ENCODE peak calls at places on chromosomes 13 and 19, in ten cellular contexts. One of them, this sample, is unnamed.

GRCh38 chr13:84098273-84098672 is 216.0 kb upstream of the SLITRK1 start:
- DNase-seq in uterus: no peak
- DNase-seq in GM12891: no peak
- DNase-seq in tibial nerve: no peak
- DNase-seq in erythroblast: no peak
- DNase-seq in vagina: no peak
- DNase-seq in A549: no peak
- DNase-seq in HCT116: no peak
- DNase-seq in breast epithelium: no peak
- DNase-seq in IMR-90: no peak
- DNase-seq in this sample: no peak

GRCh38 chr13:93045836-93046235 is 180.8 kb upstream of the GPC6 start:
- DNase-seq in uterus: no peak
- DNase-seq in GM12891: no peak
- DNase-seq in tibial nerve: no peak
- DNase-seq in erythroblast: no peak
- DNase-seq in vagina: no peak
- DNase-seq in A549: no peak
- DNase-seq in HCT116: no peak
- DNase-seq in breast epithelium: no peak
- DNase-seq in IMR-90: peak
- DNase-seq in this sample: no peak

GRCh38 chr13:20331949-20332348 is 99.8 kb upstream of the GJB6 start:
- DNase-seq in uterus: no peak
- DNase-seq in GM12891: no peak
- DNase-seq in tibial nerve: no peak
- DNase-seq in erythroblast: no peak
- DNase-seq in vagina: no peak
- DNase-seq in A549: no peak
- DNase-seq in HCT116: no peak
- DNase-seq in breast epithelium: no peak
- DNase-seq in IMR-90: no peak
- DNase-seq in this sample: no peak

GRCh38 chr13:43348397-43348796 is 325.0 kb downstream of the DNAJC15 start:
- DNase-seq in uterus: no peak
- DNase-seq in GM12891: no peak
- DNase-seq in tibial nerve: no peak
- DNase-seq in erythroblast: no peak
- DNase-seq in vagina: no peak
- DNase-seq in A549: peak
- DNase-seq in HCT116: no peak
- DNase-seq in breast epithelium: no peak
- DNase-seq in IMR-90: peak
- DNase-seq in this sample: no peak

GRCh38 chr19:37654118-37654517 is 1.1 kb downstream of the ZFP30 start:
- DNase-seq in uterus: no peak
- DNase-seq in GM12891: no peak
- DNase-seq in tibial nerve: no peak
- DNase-seq in erythroblast: no peak
- DNase-seq in vagina: no peak
- DNase-seq in A549: no peak
- DNase-seq in HCT116: no peak
- DNase-seq in breast epithelium: no peak
- DNase-seq in IMR-90: no peak
- DNase-seq in this sample: no peak

GRCh38 chr13:43309301-43309700 is 285.9 kb downstream of the DNAJC15 start:
- DNase-seq in uterus: no peak
- DNase-seq in GM12891: no peak
- DNase-seq in tibial nerve: no peak
- DNase-seq in erythroblast: no peak
- DNase-seq in vagina: no peak
- DNase-seq in A549: no peak
- DNase-seq in HCT116: no peak
- DNase-seq in breast epithelium: no peak
- DNase-seq in IMR-90: peak
- DNase-seq in this sample: no peak

GRCh38 chr13:50509771-50510441 is 333.6 kb downstream of the DLEU7 start:
- DNase-seq in uterus: no peak
- DNase-seq in GM12891: no peak
- DNase-seq in tibial nerve: no peak
- DNase-seq in erythroblast: no peak
- DNase-seq in vagina: no peak
- DNase-seq in A549: no peak
- DNase-seq in HCT116: no peak
- DNase-seq in breast epithelium: no peak
- DNase-seq in IMR-90: peak
- DNase-seq in this sample: peak

GRCh38 chr19:5041168-5042038 is 72.5 kb downstream of the KDM4B start:
- DNase-seq in uterus: no peak
- DNase-seq in GM12891: no peak
- DNase-seq in tibial nerve: no peak
- DNase-seq in erythroblast: no peak
- DNase-seq in vagina: no peak
- DNase-seq in A549: no peak
- DNase-seq in HCT116: no peak
- DNase-seq in breast epithelium: no peak
- DNase-seq in IMR-90: no peak
- DNase-seq in this sample: no peak

GRCh38 chr19:30530751-30531150 is 158.6 kb downstream of the ZNF536 start:
- DNase-seq in uterus: no peak
- DNase-seq in GM12891: no peak
- DNase-seq in tibial nerve: no peak
- DNase-seq in erythroblast: no peak
- DNase-seq in vagina: no peak
- DNase-seq in A549: no peak
- DNase-seq in HCT116: no peak
- DNase-seq in breast epithelium: no peak
- DNase-seq in IMR-90: no peak
- DNase-seq in this sample: no peak

GRCh38 chr13:35771898-35772297 is 295.4 kb upstream of the MAB21L1 start:
- DNase-seq in uterus: no peak
- DNase-seq in GM12891: no peak
- DNase-seq in tibial nerve: no peak
- DNase-seq in erythroblast: no peak
- DNase-seq in vagina: no peak
- DNase-seq in A549: no peak
- DNase-seq in HCT116: no peak
- DNase-seq in breast epithelium: no peak
- DNase-seq in IMR-90: peak
- DNase-seq in this sample: no peak

GRCh38 chr19:6677924-6678689 is 8.1 kb upstream of the TNFSF14 start:
- DNase-seq in uterus: no peak
- DNase-seq in GM12891: no peak
- DNase-seq in tibial nerve: no peak
- DNase-seq in erythroblast: no peak
- DNase-seq in vagina: no peak
- DNase-seq in A549: peak
- DNase-seq in HCT116: no peak
- DNase-seq in breast epithelium: no peak
- DNase-seq in IMR-90: no peak
- DNase-seq in this sample: no peak

GRCh38 chr13:110340812-110341444 is 33.8 kb downstream of the COL4A2 start:
- DNase-seq in uterus: peak
- DNase-seq in GM12891: no peak
- DNase-seq in tibial nerve: peak
- DNase-seq in erythroblast: no peak
- DNase-seq in vagina: peak
- DNase-seq in A549: no peak
- DNase-seq in HCT116: no peak
- DNase-seq in breast epithelium: no peak
- DNase-seq in IMR-90: peak
- DNase-seq in this sample: no peak
- TF ChIP-seq POLR2A in uterus: no peak
- TF ChIP-seq POLR2A in GM12891: no peak
- TF ChIP-seq POLR2A in tibial nerve: no peak
- TF ChIP-seq POLR2A in erythroblast: no peak
- TF ChIP-seq POLR2A in vagina: no peak
- TF ChIP-seq POLR2A in A549: no peak
- TF ChIP-seq POLR2A in HCT116: no peak
- TF ChIP-seq POLR2A in breast epithelium: no peak
- TF ChIP-seq POLR2A in IMR-90: peak
- TF ChIP-seq POLR2A in this sample: no peak

DNA sequence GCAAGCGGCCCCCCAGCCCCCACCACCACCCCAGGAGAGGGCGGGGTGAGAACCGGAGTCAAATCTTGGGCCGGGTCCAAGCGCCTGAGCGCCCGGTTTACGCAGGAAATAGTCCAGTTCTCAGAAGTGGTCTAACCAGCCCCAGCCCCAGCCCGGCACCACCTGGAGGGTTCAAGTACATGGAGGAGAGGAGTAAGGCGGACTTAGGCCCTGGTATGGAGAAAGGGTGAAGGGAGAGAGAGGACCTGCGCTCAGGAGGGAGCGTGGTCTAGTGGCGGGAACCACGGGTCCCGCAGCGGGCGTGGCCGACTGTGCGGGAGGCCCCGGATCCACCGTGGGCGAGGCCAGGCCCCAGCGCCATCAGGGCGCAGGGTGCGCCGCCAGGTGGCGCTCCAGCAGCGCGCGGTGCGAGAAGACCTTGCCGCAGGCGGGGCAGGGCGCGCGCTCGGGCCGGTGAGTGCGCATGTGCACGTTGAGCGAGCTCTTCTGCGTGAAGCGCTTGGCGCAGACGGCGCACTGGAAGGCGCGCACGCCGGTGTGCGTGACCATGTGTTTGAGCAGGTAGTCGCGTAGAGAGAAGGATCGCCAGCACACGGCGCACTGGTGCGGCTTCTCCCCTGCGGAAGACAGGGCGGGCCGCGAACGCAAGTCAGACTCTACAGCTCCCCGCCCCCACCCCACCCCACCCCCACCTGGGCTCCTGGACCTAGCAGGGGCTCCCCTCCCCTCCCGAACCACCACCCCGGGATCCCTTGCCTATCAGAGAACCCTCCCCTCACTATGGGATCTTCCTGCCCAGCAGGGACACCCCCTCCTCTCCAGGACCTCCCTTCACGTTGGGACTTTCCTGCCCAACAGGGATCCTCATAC is 2.1 kb upstream of the SLC27A5 start:
- DNase-seq in uterus: peak
- DNase-seq in GM12891: peak
- DNase-seq in tibial nerve: peak
- DNase-seq in erythroblast: peak
- DNase-seq in vagina: no peak
- DNase-seq in A549: peak
- DNase-seq in HCT116: peak
- DNase-seq in breast epithelium: peak
- DNase-seq in IMR-90: peak
- DNase-seq in this sample: no peak
- TF ChIP-seq POLR2A in uterus: no peak
- TF ChIP-seq POLR2A in GM12891: peak
- TF ChIP-seq POLR2A in tibial nerve: no peak
- TF ChIP-seq POLR2A in erythroblast: peak
- TF ChIP-seq POLR2A in vagina: no peak
- TF ChIP-seq POLR2A in A549: peak
- TF ChIP-seq POLR2A in HCT116: peak
- TF ChIP-seq POLR2A in breast epithelium: no peak
- TF ChIP-seq POLR2A in IMR-90: no peak
- TF ChIP-seq POLR2A in this sample: no peak

GRCh38 chr19:34364830-34365462 is at the start of gene GPI:
- DNase-seq in uterus: peak
- DNase-seq in GM12891: peak
- DNase-seq in tibial nerve: peak
- DNase-seq in erythroblast: peak
- DNase-seq in vagina: no peak
- DNase-seq in A549: peak
- DNase-seq in HCT116: no peak
- DNase-seq in breast epithelium: no peak
- DNase-seq in IMR-90: peak
- DNase-seq in this sample: peak
- TF ChIP-seq POLR2A in uterus: no peak
- TF ChIP-seq POLR2A in GM12891: peak
- TF ChIP-seq POLR2A in tibial nerve: peak
- TF ChIP-seq POLR2A in erythroblast: no peak
- TF ChIP-seq POLR2A in vagina: no peak
- TF ChIP-seq POLR2A in A549: peak
- TF ChIP-seq POLR2A in HCT116: peak
- TF ChIP-seq POLR2A in breast epithelium: no peak
- TF ChIP-seq POLR2A in IMR-90: peak
- TF ChIP-seq POLR2A in this sample: peak

GRCh38 chr19:51016798-51017683 is 2.5 kb downstream of the KLK10 start:
- DNase-seq in uterus: no peak
- DNase-seq in GM12891: no peak
- DNase-seq in tibial nerve: peak
- DNase-seq in erythroblast: peak
- DNase-seq in vagina: no peak
- DNase-seq in A549: peak
- DNase-seq in HCT116: peak
- DNase-seq in breast epithelium: peak
- DNase-seq in IMR-90: peak
- DNase-seq in this sample: no peak

GRCh38 chr19:51014242-51014641 is 5.3 kb downstream of the KLK10 start:
- DNase-seq in uterus: no peak
- DNase-seq in GM12891: no peak
- DNase-seq in tibial nerve: no peak
- DNase-seq in erythroblast: no peak
- DNase-seq in vagina: no peak
- DNase-seq in A549: no peak
- DNase-seq in HCT116: no peak
- DNase-seq in breast epithelium: no peak
- DNase-seq in IMR-90: no peak
- DNase-seq in this sample: no peak

GRCh38 chr19:51018745-51019543 is 565 bp downstream of the KLK10 start:
- DNase-seq in uterus: no peak
- DNase-seq in GM12891: no peak
- DNase-seq in tibial nerve: no peak
- DNase-seq in erythroblast: no peak
- DNase-seq in vagina: no peak
- DNase-seq in A549: no peak
- DNase-seq in HCT116: no peak
- DNase-seq in breast epithelium: no peak
- DNase-seq in IMR-90: no peak
- DNase-seq in this sample: no peak

GRCh38 chr19:51012661-51013190 is 6.8 kb downstream of the KLK10 start:
- DNase-seq in uterus: no peak
- DNase-seq in GM12891: no peak
- DNase-seq in tibial nerve: no peak
- DNase-seq in erythroblast: no peak
- DNase-seq in vagina: no peak
- DNase-seq in A549: no peak
- DNase-seq in HCT116: no peak
- DNase-seq in breast epithelium: no peak
- DNase-seq in IMR-90: no peak
- DNase-seq in this sample: no peak

DNA sequence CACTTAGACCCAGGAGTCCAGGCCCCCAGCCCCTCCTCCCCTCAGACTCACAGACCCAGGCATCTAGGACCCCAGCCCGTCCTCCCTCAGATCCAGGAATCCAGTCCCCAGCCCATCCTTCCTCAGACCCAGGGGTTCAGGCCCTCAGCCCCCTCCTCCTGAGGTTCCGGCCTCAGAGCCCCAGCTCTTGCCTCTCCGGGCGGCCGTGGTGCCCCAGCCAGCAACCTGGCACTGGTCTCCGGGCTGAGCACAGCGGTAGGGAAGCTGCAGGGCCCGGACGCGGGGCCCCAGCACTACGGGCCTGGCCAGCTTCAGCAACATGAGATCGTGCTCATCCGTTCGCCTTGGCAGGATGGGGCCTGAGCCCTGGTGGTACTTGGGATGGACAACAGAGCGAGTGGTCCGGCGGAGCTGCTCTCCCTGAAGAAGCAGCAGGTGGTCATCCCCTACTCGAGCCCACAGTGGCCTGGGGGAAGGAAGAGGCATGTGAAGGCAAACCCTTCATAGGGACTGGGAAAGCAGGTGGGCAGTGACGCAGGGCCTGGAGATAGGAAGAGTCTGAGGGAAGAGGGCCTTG is 3.7 kb downstream of the KLK10 start:
- DNase-seq in uterus: no peak
- DNase-seq in GM12891: no peak
- DNase-seq in tibial nerve: no peak
- DNase-seq in erythroblast: no peak
- DNase-seq in vagina: no peak
- DNase-seq in A549: no peak
- DNase-seq in HCT116: no peak
- DNase-seq in breast epithelium: no peak
- DNase-seq in IMR-90: no peak
- DNase-seq in this sample: no peak
- TF ChIP-seq POLR2A in uterus: no peak
- TF ChIP-seq POLR2A in GM12891: no peak
- TF ChIP-seq POLR2A in tibial nerve: no peak
- TF ChIP-seq POLR2A in erythroblast: no peak
- TF ChIP-seq POLR2A in vagina: no peak
- TF ChIP-seq POLR2A in A549: no peak
- TF ChIP-seq POLR2A in HCT116: no peak
- TF ChIP-seq POLR2A in breast epithelium: no peak
- TF ChIP-seq POLR2A in IMR-90: no peak
- TF ChIP-seq POLR2A in this sample: no peak